ENCODE peak calls at places on chromosome 3, in six cellular contexts. O, M, P, S, E and Z are unnamed samples.

GRCh38 chr3:186110975-186111974 is 2.4 kb upstream of the ETV5 start:
- DNase-seq in S (no peak), E (no peak), P (no peak), M (no peak), O (no peak), Z (no peak)

GRCh38 chr3:133792171-133792763 is 13.3 kb upstream of the SRPRB start:
- DNase-seq in S (no peak), O (no peak), P (no peak), M (no peak), E (no peak), Z (no peak)

GRCh38 chr3:151276038-151277027 is 2.0 kb downstream of the P2RY14 start:
- DNase-seq in S (peak; percentile 38), O (no peak), E (no peak), M (no peak), P (no peak), Z (no peak)

GRCh38 chr3:68620211-68620610 is 312.1 kb downstream of the TAFA4 start:
- DNase-seq in S (no peak), M (no peak), E (peak; percentile 3), P (no peak), O (no peak), Z (no peak)

GRCh38 chr3:59575113-59576001 is 525.5 kb upstream of the CFAP20DC start:
- DNase-seq in P (peak; percentile 83), S (peak; percentile 90), E (peak; percentile 69), M (peak; percentile 92), O (peak; percentile 92), Z (no peak)

GRCh38 chr3:184282941-184283340 is 7.1 kb downstream of the ECE2 start:
- DNase-seq in P (no peak), S (no peak), M (no peak), O (no peak), E (no peak), Z (no peak)

GRCh38 chr3:39267631-39268553 is 11.9 kb downstream of the CX3CR1 start:
- DNase-seq in S (peak; percentile 84), O (no peak), P (peak; percentile 14), E (no peak), M (no peak), Z (no peak)

GRCh38 chr3:120552184-120553020 is 43.7 kb upstream of the NDUFB4 start:
- DNase-seq in S (no peak), E (no peak), M (no peak), O (no peak), P (no peak), Z (no peak)

GRCh38 chr3:195060531-195061385 is 210.2 kb downstream of the XXYLT1 start:
- DNase-seq in O (no peak), M (no peak), P (no peak), S (no peak), E (no peak), Z (no peak)

GRCh38 chr3:18335202-18335601 is 89.9 kb downstream of the SATB1 start:
- DNase-seq in M (no peak), P (no peak), O (no peak), E (no peak), S (no peak), Z (no peak)

GRCh38 chr3:156341831-156342416 is 213.0 kb downstream of the SSR3 start:
- DNase-seq in E (no peak), S (no peak), P (no peak), M (no peak), O (no peak), Z (no peak)